ENCODE peak calls at places on chromosomes 13 and 19, in eight cellular contexts. Y is endothelial cell of umbilical vein, E is HepG2, L is HCT116, R is GM23338, O is GM12878, D is H1, Z is K562. Q is an unnamed sample.

GRCh38 chr13:51223284-51224270 is 1.4 kb downstream of the FAM124A start:
- DNase-seq in Y (peak; percentile 18), E (no peak), L (no peak), R (peak; percentile 43), O (no peak), D (no peak), Z (no peak), Q (no peak)

GRCh38 chr13:75402787-75403186 is 79.2 kb downstream of the TBC1D4 start:
- DNase-seq in Y (no peak), E (peak; percentile 45), L (no peak), R (no peak), O (no peak), D (no peak), Z (no peak), Q (no peak)

GRCh38 chr13:24982333-24982999 is 113.5 kb upstream of the PABPC3 start:
- DNase-seq in Y (no peak), E (no peak), L (no peak), R (no peak), O (no peak), D (no peak), Z (no peak), Q (no peak)

GRCh38 chr19:33335446-33335845 is 33.1 kb upstream of the CEBPA start:
- DNase-seq in Y (no peak), E (no peak), L (no peak), R (no peak), O (no peak), D (no peak), Z (no peak), Q (no peak)

GRCh38 chr13:67224148-67224846 is 5.8 kb downstream of the PCDH9 start:
- DNase-seq in Y (peak; percentile 88), E (peak; percentile 56), L (peak; percentile 59), R (peak; percentile 83), O (no peak), D (peak; percentile 33), Z (peak; percentile 78), Q (no peak)

GRCh38 chr13:19888799-19889198 is 25.4 kb upstream of the ZMYM5 start:
- DNase-seq in Y (peak; percentile 22), E (no peak), L (no peak), R (no peak), O (no peak), D (no peak), Z (no peak), Q (no peak)

GRCh38 chr13:62320129-62320724 is 904.6 kb upstream of the PCDH20 start:
- DNase-seq in Y (peak; percentile 58), E (peak; percentile 22), L (peak; percentile 46), R (peak; percentile 63), O (peak; percentile 36), D (no peak), Z (peak; percentile 1), Q (peak; percentile 85)

GRCh38 chr13:79108914-79109643 is 297.0 kb downstream of the RBM26 start:
- DNase-seq in Y (no peak), E (no peak), L (no peak), R (no peak), O (peak; percentile 16), D (no peak), Z (no peak), Q (no peak)

GRCh38 chr19:7349961-7350711 is 1.4 kb downstream of the ARHGEF18 start:
- DNase-seq in Y (no peak), E (no peak), L (no peak), R (no peak), O (no peak), D (no peak), Z (no peak), Q (no peak)

GRCh38 chr13:80157261-80157942 is 183.5 kb downstream of the SPRY2 start:
- DNase-seq in Y (no peak), E (no peak), L (no peak), R (no peak), O (no peak), D (no peak), Z (no peak), Q (peak; percentile 39)

GRCh38 chr19:48443262-48443661 is 2.5 kb upstream of the GRWD1 start:
- DNase-seq in Y (no peak), E (no peak), L (no peak), R (peak; percentile 62), O (no peak), D (no peak), Z (no peak), Q (no peak)

GRCh38 chr13:31436478-31436877 is 236.7 kb downstream of the B3GLCT start:
- DNase-seq in Y (no peak), E (no peak), L (no peak), R (no peak), O (no peak), D (no peak), Z (no peak), Q (no peak)

DNA sequence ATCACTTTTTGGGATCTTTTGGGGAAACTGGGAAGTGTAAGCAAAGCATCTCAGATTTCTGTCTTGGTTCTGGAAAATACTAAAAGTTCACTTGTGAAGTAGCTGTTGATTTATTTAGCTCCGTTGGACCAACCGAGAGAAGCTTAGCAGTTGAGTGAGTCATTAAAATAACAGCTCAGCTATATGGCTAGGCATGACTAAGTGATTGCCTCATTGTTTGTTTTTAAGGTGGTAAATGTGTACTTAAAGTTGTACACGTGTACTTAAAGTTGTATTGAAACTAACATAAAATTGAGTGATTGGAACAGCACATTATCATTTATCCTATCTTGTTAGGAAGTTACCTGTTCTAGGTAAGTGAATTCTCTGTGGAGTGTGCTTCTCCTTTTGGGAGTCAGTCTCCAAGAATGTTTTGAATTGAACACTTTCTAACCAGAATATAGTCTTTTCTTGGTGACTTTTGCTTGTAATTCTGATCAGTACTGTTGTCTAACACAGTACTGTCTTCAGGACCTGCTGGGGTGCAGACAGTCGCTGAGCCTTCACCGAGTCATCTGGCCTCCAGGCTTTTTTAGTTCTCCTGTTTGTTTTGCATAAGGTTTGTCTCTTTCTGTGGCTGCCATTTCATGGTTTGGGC is 2.9 kb upstream of the DCUN1D2 start:
- DNase-seq in Y (peak; percentile 95), E (peak; percentile 90), L (peak; percentile 85), R (no peak), O (peak; percentile 16), D (no peak), Z (peak; percentile 66), Q (no peak)
- TF ChIP-seq POLR2AphosphoS5 in Y (no peak), E (no peak), L (peak; percentile 64), R (no peak), O (no peak), D (no peak), Z (no peak), Q (no peak)

GRCh38 chr19:1446713-1447564 is 3.0 kb upstream of the APC2 start:
- DNase-seq in Y (no peak), E (no peak), L (no peak), R (peak; percentile 68), O (no peak), D (no peak), Z (peak; percentile 57), Q (no peak)

GRCh38 chr19:1447944-1448343 is 2.0 kb upstream of the APC2 start:
- DNase-seq in Y (no peak), E (no peak), L (no peak), R (no peak), O (no peak), D (no peak), Z (no peak), Q (no peak)

GRCh38 chr19:1445932-1446712 is 3.8 kb upstream of the APC2 start:
- DNase-seq in Y (no peak), E (no peak), L (no peak), R (peak; percentile 75), O (no peak), D (no peak), Z (peak; percentile 77), Q (no peak)

GRCh38 chr19:1447565-1447903 is 2.4 kb upstream of the APC2 start:
- DNase-seq in Y (no peak), E (no peak), L (no peak), R (no peak), O (no peak), D (no peak), Z (no peak), Q (no peak)

GRCh38 chr19:1445185-1445931 is 4.6 kb upstream of the APC2 start:
- DNase-seq in Y (peak; percentile 52), E (peak; percentile 37), L (no peak), R (peak; percentile 79), O (no peak), D (no peak), Z (peak; percentile 87), Q (no peak)
- TF ChIP-seq EZH2 in Y (no peak), E (no peak), L (no peak), R (no peak), O (no peak), D (peak; percentile 33), Z (no peak), Q (no peak)

DNA sequence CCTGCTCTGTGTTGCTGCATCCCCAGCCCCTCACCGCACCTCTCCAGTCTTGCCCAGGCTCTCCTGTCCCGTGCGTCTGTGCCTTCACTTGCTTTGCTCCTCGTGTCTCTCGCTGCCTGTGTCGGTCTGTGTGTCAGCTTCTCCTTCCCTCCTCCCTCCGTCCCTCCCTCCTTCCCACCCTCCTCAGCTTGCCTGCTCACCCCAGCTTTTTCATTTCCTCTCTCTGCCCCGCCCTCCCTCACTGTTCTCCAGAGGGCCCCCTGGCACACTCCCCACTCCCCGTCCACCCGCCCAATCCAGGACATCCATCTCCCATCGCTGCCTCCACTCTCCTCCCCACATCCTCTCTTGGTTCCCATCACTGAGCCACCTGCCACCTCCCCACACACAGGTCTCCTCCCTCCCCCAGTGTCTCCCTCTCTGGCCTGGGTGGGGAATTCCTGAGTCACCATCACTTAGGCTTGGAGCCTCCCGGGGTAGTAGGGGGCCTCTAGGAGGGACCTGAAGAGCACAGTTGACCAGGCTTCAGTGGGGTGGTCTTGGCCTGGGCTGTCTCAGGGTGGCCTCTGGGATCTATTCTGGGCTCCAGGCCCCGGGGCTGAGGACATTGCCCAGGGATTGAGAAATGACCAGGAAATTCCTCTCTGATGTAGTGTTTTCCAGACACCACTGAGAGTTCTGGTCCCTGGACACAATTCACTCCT is at the start of gene PTGIR:
- DNase-seq in Y (peak; percentile 42), E (no peak), L (no peak), R (peak; percentile 40), O (no peak), D (no peak), Z (peak; percentile 58), Q (no peak)
- H3K27ac ChIP-seq in Y (no peak within 1 kb of the TSS), E (no peak within 1 kb of the TSS), L (no peak within 1 kb of the TSS), R (no peak within 1 kb of the TSS), O (peak within 1 kb of the TSS; percentile 62), D (no peak within 1 kb of the TSS), Z (peak within 1 kb of the TSS; percentile 47), Q (no peak within 1 kb of the TSS)

GRCh38 chr13:89061821-89062220 is 1390.7 kb downstream of the SLITRK5 start:
- DNase-seq in Y (no peak), E (peak; percentile 65), L (no peak), R (no peak), O (no peak), D (no peak), Z (no peak), Q (no peak)
- TF ChIP-seq POLR2AphosphoS5 in Y (no peak), E (no peak), L (no peak), R (no peak), O (no peak), D (no peak), Z (no peak), Q (no peak)

Q was measured in SK-N-MC.